ENCODE peak calls at places on chromosome 10, in seven cellular contexts. One of them, this sample, is unnamed.

GRCh38 chr10:79007843-79008319 is 60.9 kb upstream of the ZMIZ1 start:
- DNase-seq in astrocyte of the spinal cord: no peak
- DNase-seq in foreskin fibroblast: no peak
- DNase-seq in IMR-90: no peak
- DNase-seq in epithelial cell of esophagus: peak
- DNase-seq in fibroblast of the aortic adventitia: no peak
- DNase-seq in CD8-positive, alpha-beta memory T cell: no peak
- DNase-seq in this sample: no peak

GRCh38 chr10:44992070-44992731 is 8.5 kb upstream of the ZNF22 start:
- DNase-seq in fibroblast of the aortic adventitia: no peak
- DNase-seq in IMR-90: no peak
- DNase-seq in astrocyte of the spinal cord: no peak
- DNase-seq in foreskin fibroblast: no peak
- DNase-seq in CD8-positive, alpha-beta memory T cell: no peak
- DNase-seq in epithelial cell of esophagus: no peak
- DNase-seq in this sample: no peak

GRCh38 chr10:70685461-70685911 is 13.2 kb downstream of the ADAMTS14 start:
- DNase-seq in astrocyte of the spinal cord: no peak
- DNase-seq in foreskin fibroblast: no peak
- DNase-seq in CD8-positive, alpha-beta memory T cell: no peak
- DNase-seq in fibroblast of the aortic adventitia: no peak
- DNase-seq in IMR-90: no peak
- DNase-seq in epithelial cell of esophagus: no peak
- DNase-seq in this sample: no peak

GRCh38 chr10:22615819-22616499 is 98.4 kb downstream of the PIP4K2A start:
- DNase-seq in astrocyte of the spinal cord: no peak
- DNase-seq in fibroblast of the aortic adventitia: peak
- DNase-seq in foreskin fibroblast: no peak
- DNase-seq in CD8-positive, alpha-beta memory T cell: no peak
- DNase-seq in IMR-90: no peak
- DNase-seq in epithelial cell of esophagus: no peak
- DNase-seq in this sample: peak

GRCh38 chr10:122051609-122052385 is 62.8 kb downstream of the TACC2 start:
- DNase-seq in epithelial cell of esophagus: peak
- DNase-seq in CD8-positive, alpha-beta memory T cell: no peak
- DNase-seq in foreskin fibroblast: peak
- DNase-seq in fibroblast of the aortic adventitia: peak
- DNase-seq in IMR-90: peak
- DNase-seq in astrocyte of the spinal cord: peak
- DNase-seq in this sample: no peak

GRCh38 chr10:93464826-93465388 is 17.2 kb downstream of the MYOF start:
- DNase-seq in IMR-90: no peak
- DNase-seq in epithelial cell of esophagus: peak
- DNase-seq in fibroblast of the aortic adventitia: peak
- DNase-seq in astrocyte of the spinal cord: no peak
- DNase-seq in foreskin fibroblast: no peak
- DNase-seq in CD8-positive, alpha-beta memory T cell: no peak
- DNase-seq in this sample: no peak

GRCh38 chr10:110822065-110822707 is 49.5 kb upstream of the PDCD4 start:
- DNase-seq in astrocyte of the spinal cord: no peak
- DNase-seq in foreskin fibroblast: no peak
- DNase-seq in epithelial cell of esophagus: no peak
- DNase-seq in IMR-90: no peak
- DNase-seq in CD8-positive, alpha-beta memory T cell: no peak
- DNase-seq in fibroblast of the aortic adventitia: no peak
- DNase-seq in this sample: no peak

GRCh38 chr10:99612167-99612831 is 7.9 kb downstream of the SLC25A28 start:
- DNase-seq in IMR-90: peak
- DNase-seq in CD8-positive, alpha-beta memory T cell: peak
- DNase-seq in epithelial cell of esophagus: peak
- DNase-seq in astrocyte of the spinal cord: peak
- DNase-seq in foreskin fibroblast: peak
- DNase-seq in fibroblast of the aortic adventitia: peak
- DNase-seq in this sample: peak

GRCh38 chr10:130463876-130464360 is 327.7 kb downstream of the GLRX3 start:
- DNase-seq in CD8-positive, alpha-beta memory T cell: no peak
- DNase-seq in astrocyte of the spinal cord: no peak
- DNase-seq in fibroblast of the aortic adventitia: no peak
- DNase-seq in epithelial cell of esophagus: no peak
- DNase-seq in foreskin fibroblast: no peak
- DNase-seq in IMR-90: no peak
- DNase-seq in this sample: no peak

GRCh38 chr10:79483948-79484347 is 28.4 kb upstream of the EIF5AL1 start:
- DNase-seq in fibroblast of the aortic adventitia: peak
- DNase-seq in IMR-90: peak
- DNase-seq in CD8-positive, alpha-beta memory T cell: no peak
- DNase-seq in astrocyte of the spinal cord: peak
- DNase-seq in foreskin fibroblast: peak
- DNase-seq in epithelial cell of esophagus: no peak
- DNase-seq in this sample: no peak

GRCh38 chr10:69481280-69481679 is 30.0 kb downstream of the TSPAN15 start:
- DNase-seq in fibroblast of the aortic adventitia: no peak
- DNase-seq in CD8-positive, alpha-beta memory T cell: no peak
- DNase-seq in epithelial cell of esophagus: no peak
- DNase-seq in astrocyte of the spinal cord: no peak
- DNase-seq in foreskin fibroblast: no peak
- DNase-seq in IMR-90: no peak
- DNase-seq in this sample: no peak

GRCh38 chr10:58661336-58661735 is 148.7 kb downstream of the BICC1 start:
- DNase-seq in CD8-positive, alpha-beta memory T cell: no peak
- DNase-seq in IMR-90: peak
- DNase-seq in epithelial cell of esophagus: peak
- DNase-seq in astrocyte of the spinal cord: peak
- DNase-seq in foreskin fibroblast: peak
- DNase-seq in fibroblast of the aortic adventitia: peak
- DNase-seq in this sample: no peak

GRCh38 chr10:34598972-34599371 is 216.1 kb downstream of the PARD3 start:
- DNase-seq in foreskin fibroblast: no peak
- DNase-seq in epithelial cell of esophagus: no peak
- DNase-seq in CD8-positive, alpha-beta memory T cell: no peak
- DNase-seq in IMR-90: peak
- DNase-seq in astrocyte of the spinal cord: peak
- DNase-seq in fibroblast of the aortic adventitia: no peak
- DNase-seq in this sample: no peak

GRCh38 chr10:98391578-98391991 is 23.4 kb downstream of the PYROXD2 start:
- DNase-seq in foreskin fibroblast: no peak
- DNase-seq in fibroblast of the aortic adventitia: peak
- DNase-seq in CD8-positive, alpha-beta memory T cell: no peak
- DNase-seq in IMR-90: peak
- DNase-seq in epithelial cell of esophagus: peak
- DNase-seq in astrocyte of the spinal cord: no peak
- DNase-seq in this sample: peak

GRCh38 chr10:89699581-89700064 is 1.8 kb upstream of the KIF20B start:
- DNase-seq in epithelial cell of esophagus: peak
- DNase-seq in foreskin fibroblast: no peak
- DNase-seq in astrocyte of the spinal cord: no peak
- DNase-seq in CD8-positive, alpha-beta memory T cell: no peak
- DNase-seq in fibroblast of the aortic adventitia: peak
- DNase-seq in IMR-90: no peak
- DNase-seq in this sample: no peak

GRCh38 chr10:77036993-77037734 is 600.4 kb downstream of the KCNMA1 start:
- DNase-seq in CD8-positive, alpha-beta memory T cell: no peak
- DNase-seq in epithelial cell of esophagus: peak
- DNase-seq in foreskin fibroblast: no peak
- DNase-seq in astrocyte of the spinal cord: peak
- DNase-seq in IMR-90: no peak
- DNase-seq in fibroblast of the aortic adventitia: no peak
- DNase-seq in this sample: peak

GRCh38 chr10:42491001-42491592 is 147.3 kb downstream of the ZNF33B start:
- DNase-seq in fibroblast of the aortic adventitia: no peak
- DNase-seq in IMR-90: peak
- DNase-seq in epithelial cell of esophagus: peak
- DNase-seq in astrocyte of the spinal cord: no peak
- DNase-seq in foreskin fibroblast: no peak
- DNase-seq in CD8-positive, alpha-beta memory T cell: no peak
- DNase-seq in this sample: no peak

GRCh38 chr10:35400600-35401268 is 64.4 kb downstream of the CCNY start:
- DNase-seq in foreskin fibroblast: no peak
- DNase-seq in astrocyte of the spinal cord: no peak
- DNase-seq in IMR-90: no peak
- DNase-seq in CD8-positive, alpha-beta memory T cell: no peak
- DNase-seq in epithelial cell of esophagus: no peak
- DNase-seq in fibroblast of the aortic adventitia: peak
- DNase-seq in this sample: no peak

GRCh38 chr10:114767589-114768393 is 53.8 kb upstream of the FHIP2A start:
- DNase-seq in foreskin fibroblast: no peak
- DNase-seq in IMR-90: peak
- DNase-seq in epithelial cell of esophagus: peak
- DNase-seq in astrocyte of the spinal cord: no peak
- DNase-seq in fibroblast of the aortic adventitia: peak
- DNase-seq in CD8-positive, alpha-beta memory T cell: peak
- DNase-seq in this sample: no peak

GRCh38 chr10:123561145-123561448 is 105.1 kb upstream of the GPR26 start:
- DNase-seq in foreskin fibroblast: no peak
- DNase-seq in epithelial cell of esophagus: no peak
- DNase-seq in IMR-90: no peak
- DNase-seq in fibroblast of the aortic adventitia: no peak
- DNase-seq in astrocyte of the spinal cord: no peak
- DNase-seq in CD8-positive, alpha-beta memory T cell: no peak
- DNase-seq in this sample: no peak

GRCh38 chr10:78450807-78451485 is 417.3 kb downstream of the RPS24 start:
- DNase-seq in astrocyte of the spinal cord: no peak
- DNase-seq in foreskin fibroblast: no peak
- DNase-seq in CD8-positive, alpha-beta memory T cell: no peak
- DNase-seq in fibroblast of the aortic adventitia: no peak
- DNase-seq in IMR-90: no peak
- DNase-seq in epithelial cell of esophagus: no peak
- DNase-seq in this sample: no peak

GRCh38 chr10:126013489-126014281 is 117.3 kb downstream of the FANK1 start:
- DNase-seq in epithelial cell of esophagus: peak
- DNase-seq in IMR-90: peak
- DNase-seq in CD8-positive, alpha-beta memory T cell: no peak
- DNase-seq in astrocyte of the spinal cord: peak
- DNase-seq in foreskin fibroblast: peak
- DNase-seq in fibroblast of the aortic adventitia: peak
- DNase-seq in this sample: no peak

GRCh38 chr10:129758591-129759021 is 205.5 kb downstream of the EBF3 start:
- DNase-seq in foreskin fibroblast: no peak
- DNase-seq in epithelial cell of esophagus: no peak
- DNase-seq in IMR-90: no peak
- DNase-seq in CD8-positive, alpha-beta memory T cell: no peak
- DNase-seq in fibroblast of the aortic adventitia: no peak
- DNase-seq in astrocyte of the spinal cord: no peak
- DNase-seq in this sample: no peak

GRCh38 chr10:5625992-5626777 is 40.2 kb downstream of the ASB13 start:
- DNase-seq in epithelial cell of esophagus: no peak
- DNase-seq in astrocyte of the spinal cord: no peak
- DNase-seq in CD8-positive, alpha-beta memory T cell: no peak
- DNase-seq in foreskin fibroblast: no peak
- DNase-seq in IMR-90: no peak
- DNase-seq in fibroblast of the aortic adventitia: no peak
- DNase-seq in this sample: no peak

GRCh38 chr10:49700997-49701396 is 21.5 kb downstream of the C10orf53 start:
- DNase-seq in epithelial cell of esophagus: no peak
- DNase-seq in fibroblast of the aortic adventitia: no peak
- DNase-seq in IMR-90: no peak
- DNase-seq in foreskin fibroblast: no peak
- DNase-seq in CD8-positive, alpha-beta memory T cell: no peak
- DNase-seq in astrocyte of the spinal cord: no peak
- DNase-seq in this sample: no peak

GRCh38 chr10:93553501-93554374 is 12.7 kb upstream of the FFAR4 start:
- DNase-seq in IMR-90: no peak
- DNase-seq in fibroblast of the aortic adventitia: no peak
- DNase-seq in foreskin fibroblast: no peak
- DNase-seq in astrocyte of the spinal cord: no peak
- DNase-seq in epithelial cell of esophagus: no peak
- DNase-seq in CD8-positive, alpha-beta memory T cell: no peak
- DNase-seq in this sample: no peak

GRCh38 chr10:119439922-119440321 is 102.6 kb downstream of the RGS10 start:
- DNase-seq in foreskin fibroblast: no peak
- DNase-seq in CD8-positive, alpha-beta memory T cell: no peak
- DNase-seq in astrocyte of the spinal cord: no peak
- DNase-seq in epithelial cell of esophagus: no peak
- DNase-seq in IMR-90: no peak
- DNase-seq in fibroblast of the aortic adventitia: no peak
- DNase-seq in this sample: no peak

GRCh38 chr10:32981760-32982159 is 23.7 kb upstream of the ITGB1 start:
- DNase-seq in fibroblast of the aortic adventitia: peak
- DNase-seq in CD8-positive, alpha-beta memory T cell: peak
- DNase-seq in epithelial cell of esophagus: peak
- DNase-seq in foreskin fibroblast: no peak
- DNase-seq in astrocyte of the spinal cord: peak
- DNase-seq in IMR-90: peak
- DNase-seq in this sample: peak

GRCh38 chr10:63156236-63156635 is 23.1 kb downstream of the NRBF2 start:
- DNase-seq in epithelial cell of esophagus: no peak
- DNase-seq in IMR-90: no peak
- DNase-seq in astrocyte of the spinal cord: no peak
- DNase-seq in CD8-positive, alpha-beta memory T cell: no peak
- DNase-seq in foreskin fibroblast: no peak
- DNase-seq in fibroblast of the aortic adventitia: no peak
- DNase-seq in this sample: no peak

GRCh38 chr10:103693812-103694205 is 161.6 kb downstream of the SH3PXD2A start:
- DNase-seq in CD8-positive, alpha-beta memory T cell: no peak
- DNase-seq in foreskin fibroblast: no peak
- DNase-seq in epithelial cell of esophagus: no peak
- DNase-seq in astrocyte of the spinal cord: no peak
- DNase-seq in fibroblast of the aortic adventitia: no peak
- DNase-seq in IMR-90: no peak
- DNase-seq in this sample: peak
- H3K4me3 ChIP-seq in CD8-positive, alpha-beta memory T cell: peak
- H3K4me3 ChIP-seq in foreskin fibroblast: no peak
- H3K4me3 ChIP-seq in epithelial cell of esophagus: no peak
- H3K4me3 ChIP-seq in astrocyte of the spinal cord: no peak
- H3K4me3 ChIP-seq in fibroblast of the aortic adventitia: no peak
- H3K4me3 ChIP-seq in IMR-90: no peak
- H3K4me3 ChIP-seq in this sample: peak

DNA sequence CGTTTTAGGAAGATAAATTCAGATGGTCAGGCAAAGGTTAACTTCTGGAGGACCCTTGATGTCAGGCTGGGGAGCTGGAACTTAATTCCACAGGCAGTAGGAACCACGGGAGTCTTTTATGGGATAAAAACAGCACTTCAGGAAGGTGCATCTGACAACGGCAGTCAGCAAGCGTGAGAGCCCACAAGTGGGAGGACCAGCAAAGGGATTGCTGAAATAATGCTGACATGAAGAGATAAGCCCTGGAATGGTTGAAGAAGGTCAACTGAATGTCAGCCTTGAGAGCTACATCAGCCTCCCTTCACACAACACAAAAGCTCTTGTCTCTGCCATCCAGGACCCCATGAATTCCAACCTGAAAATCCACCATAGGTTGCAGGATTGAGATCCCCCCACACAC is 138.8 kb downstream of the SORCS1 start:
- DNase-seq in astrocyte of the spinal cord: no peak
- DNase-seq in foreskin fibroblast: no peak
- DNase-seq in IMR-90: no peak
- DNase-seq in CD8-positive, alpha-beta memory T cell: no peak
- DNase-seq in epithelial cell of esophagus: no peak
- DNase-seq in fibroblast of the aortic adventitia: no peak
- DNase-seq in this sample: no peak
- H3K4me3 ChIP-seq in astrocyte of the spinal cord: no peak
- H3K4me3 ChIP-seq in foreskin fibroblast: no peak
- H3K4me3 ChIP-seq in IMR-90: no peak
- H3K4me3 ChIP-seq in CD8-positive, alpha-beta memory T cell: no peak
- H3K4me3 ChIP-seq in epithelial cell of esophagus: no peak
- H3K4me3 ChIP-seq in fibroblast of the aortic adventitia: no peak
- H3K4me3 ChIP-seq in this sample: no peak

GRCh38 chr10:71748671-71749191 is 24.6 kb downstream of the VSIR start:
- DNase-seq in epithelial cell of esophagus: no peak
- DNase-seq in astrocyte of the spinal cord: no peak
- DNase-seq in IMR-90: no peak
- DNase-seq in CD8-positive, alpha-beta memory T cell: peak
- DNase-seq in fibroblast of the aortic adventitia: peak
- DNase-seq in foreskin fibroblast: no peak
- DNase-seq in this sample: peak
- H3K4me3 ChIP-seq in epithelial cell of esophagus: no peak
- H3K4me3 ChIP-seq in astrocyte of the spinal cord: no peak
- H3K4me3 ChIP-seq in IMR-90: no peak
- H3K4me3 ChIP-seq in CD8-positive, alpha-beta memory T cell: peak
- H3K4me3 ChIP-seq in fibroblast of the aortic adventitia: no peak
- H3K4me3 ChIP-seq in foreskin fibroblast: no peak
- H3K4me3 ChIP-seq in this sample: peak

GRCh38 chr10:24383681-24384106 is 174.8 kb downstream of the KIAA1217 start:
- DNase-seq in astrocyte of the spinal cord: peak
- DNase-seq in CD8-positive, alpha-beta memory T cell: no peak
- DNase-seq in foreskin fibroblast: peak
- DNase-seq in IMR-90: peak
- DNase-seq in fibroblast of the aortic adventitia: peak
- DNase-seq in epithelial cell of esophagus: peak
- DNase-seq in this sample: no peak
- H3K4me3 ChIP-seq in astrocyte of the spinal cord: no peak
- H3K4me3 ChIP-seq in CD8-positive, alpha-beta memory T cell: no peak
- H3K4me3 ChIP-seq in foreskin fibroblast: no peak
- H3K4me3 ChIP-seq in IMR-90: no peak
- H3K4me3 ChIP-seq in fibroblast of the aortic adventitia: no peak
- H3K4me3 ChIP-seq in epithelial cell of esophagus: peak
- H3K4me3 ChIP-seq in this sample: no peak

This sample was measured in Jurkat, Clone E6-1.